ENCODE peak calls at places on chromosomes 1 and 21, in six cellular contexts. X is Panc1, C is left ventricle myocardium inferior, H is psoas muscle, O is heart right ventricle, V is fibroblast of lung. Q is an unnamed sample. For H3K4me1 and H3K27me3, the result is how much of the 10 kb centered on the place peaks cover.

GRCh38 chr21:34190576-34191301 is 117.4 kb downstream of the MRPS6 start:
- DNase-seq in X (no peak), C (no peak), H (no peak), O (no peak), V (no peak), Q (no peak)

GRCh38 chr1:181676269-181676668 is 193.0 kb downstream of the CACNA1E start:
- DNase-seq in X (peak), C (no peak), H (no peak), O (no peak), V (peak), Q (no peak)

GRCh38 chr1:158179301-158180041 is 1.2 kb upstream of the CD1D start:
- DNase-seq in X (no peak), C (no peak), H (no peak), O (no peak), V (no peak), Q (no peak)

GRCh38 chr1:210340751-210341328 is 12.1 kb downstream of the HHAT start:
- DNase-seq in X (no peak), C (no peak), H (no peak), O (no peak), V (no peak), Q (no peak)

GRCh38 chr1:43015269-43015668 is 56.6 kb upstream of the SLC2A1 start:
- DNase-seq in X (no peak), C (no peak), H (no peak), O (no peak), V (no peak), Q (no peak)

GRCh38 chr1:220198186-220199005 is 73.9 kb downstream of the RAB3GAP2 start:
- DNase-seq in X (no peak), C (no peak), H (no peak), O (no peak), V (no peak), Q (no peak)

GRCh38 chr1:228079601-228080263 is 2.8 kb upstream of the ARF1 start:
- DNase-seq in X (no peak), C (peak), H (peak), O (no peak), V (no peak), Q (no peak)

GRCh38 chr1:178037510-178038253 is 56.2 kb upstream of the RASAL2 start:
- DNase-seq in X (no peak), C (peak), H (peak), O (peak), V (peak), Q (peak)

GRCh38 chr1:236394905-236395779 is 1.1 kb downstream of the EDARADD start:
- DNase-seq in X (no peak), C (peak), H (peak), O (no peak), V (peak), Q (no peak)

GRCh38 chr1:201108614-201109013 is 3.6 kb downstream of the CACNA1S start:
- DNase-seq in X (no peak), C (no peak), H (no peak), O (no peak), V (no peak), Q (no peak)

GRCh38 chr1:165289556-165289955 is 67.0 kb downstream of the LMX1A start:
- DNase-seq in X (no peak), C (no peak), H (no peak), O (no peak), V (no peak), Q (no peak)

GRCh38 chr1:99756598-99756997 is 9.8 kb downstream of the FRRS1 start:
- DNase-seq in X (no peak), C (no peak), H (no peak), O (no peak), V (peak), Q (no peak)

GRCh38 chr1:161099090-161099802 is 1.1 kb downstream of the KLHDC9 start:
- DNase-seq in X (no peak), C (no peak), H (no peak), O (no peak), V (no peak), Q (no peak)

GRCh38 chr1:165927169-165927568 is 99.8 kb downstream of the UCK2 start:
- DNase-seq in X (no peak), C (no peak), H (no peak), O (no peak), V (no peak), Q (no peak)

GRCh38 chr1:116472431-116472961 is 98.3 kb downstream of the CD58 start:
- DNase-seq in X (no peak), C (no peak), H (no peak), O (no peak), V (no peak), Q (no peak)

GRCh38 chr1:147717051-147717705 is 43.2 kb downstream of the GJA5 start:
- DNase-seq in X (no peak), C (no peak), H (no peak), O (no peak), V (no peak), Q (no peak)

GRCh38 chr21:17903029-17903806 is 84.1 kb upstream of the C21orf91 start:
- DNase-seq in X (no peak), C (no peak), H (no peak), O (no peak), V (peak), Q (no peak)

GRCh38 chr1:164707868-164708331 is 148.9 kb downstream of the PBX1 start:
- DNase-seq in X (no peak), C (no peak), H (peak), O (no peak), V (peak), Q (no peak)

GRCh38 chr1:37919277-37919676 is 27.6 kb downstream of the INPP5B start:
- DNase-seq in X (no peak), C (no peak), H (no peak), O (no peak), V (no peak), Q (peak)

GRCh38 chr21:26157842-26158241 is 12.7 kb downstream of the APP start:
- DNase-seq in X (no peak), C (no peak), H (no peak), O (no peak), V (no peak), Q (no peak)

GRCh38 chr1:231027136-231027925 is 12.7 kb downstream of the FAM89A start:
- DNase-seq in X (no peak), C (no peak), H (no peak), O (no peak), V (no peak), Q (no peak)

GRCh38 chr1:38046884-38047602 is 450 bp upstream of the POU3F1 start:
- DNase-seq in X (no peak), C (peak), H (peak), O (peak), V (peak), Q (no peak)

GRCh38 chr1:4659247-4659646 is 4.8 kb downstream of the AJAP1 start:
- DNase-seq in X (no peak), C (no peak), H (no peak), O (no peak), V (no peak), Q (no peak)

GRCh38 chr1:8349961-8350360 is 32.0 kb downstream of the SLC45A1 start:
- DNase-seq in X (no peak), C (peak), H (peak), O (no peak), V (no peak), Q (no peak)

GRCh38 chr1:183290628-183291027 is 104.6 kb downstream of the LAMC2 start:
- DNase-seq in X (no peak), C (no peak), H (no peak), O (no peak), V (no peak), Q (no peak)

GRCh38 chr21:33587792-33588484 is 546 bp downstream of the DONSON start:
- DNase-seq in X (no peak), C (no peak), H (peak), O (peak), V (peak), Q (no peak)

GRCh38 chr1:39411526-39411925 is 79.9 kb upstream of the BMP8A start:
- DNase-seq in X (no peak), C (no peak), H (no peak), O (no peak), V (peak), Q (no peak)

GRCh38 chr1:151990856-151991198 is 2.8 kb downstream of the S100A10 start:
- DNase-seq in X (no peak), C (no peak), H (no peak), O (peak), V (peak), Q (no peak)
- H3K4me1 ChIP-seq in X (half or more), C (half or more), H (under half), O (under half), V (under half), Q (under half)

DNA sequence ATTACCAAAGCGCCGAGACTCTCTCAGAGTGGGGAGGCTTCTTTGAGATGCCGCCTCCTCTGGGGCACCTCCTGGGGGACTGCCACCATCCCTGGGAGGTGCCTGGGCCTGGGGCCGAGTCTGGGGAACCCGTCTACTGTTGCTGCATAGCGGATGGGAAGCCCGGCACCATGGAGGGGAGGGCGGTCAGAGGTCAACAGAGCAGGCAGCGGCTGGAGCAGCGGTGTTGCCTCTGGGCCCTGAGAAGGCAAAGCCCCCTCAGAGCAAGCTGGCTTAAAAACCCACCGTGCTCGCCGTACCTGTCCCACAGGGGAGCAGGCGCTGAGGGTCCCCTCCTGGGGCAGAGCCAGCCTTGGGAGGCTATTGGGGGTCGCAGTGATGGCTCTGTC is 62.0 kb downstream of the ARHGEF16 start:
- DNase-seq in X (no peak), C (no peak), H (no peak), O (no peak), V (no peak), Q (no peak)
- H3K27me3 ChIP-seq in X (under half), C (under half), H (under half), O (under half), V (under half), Q (under half)

DNA sequence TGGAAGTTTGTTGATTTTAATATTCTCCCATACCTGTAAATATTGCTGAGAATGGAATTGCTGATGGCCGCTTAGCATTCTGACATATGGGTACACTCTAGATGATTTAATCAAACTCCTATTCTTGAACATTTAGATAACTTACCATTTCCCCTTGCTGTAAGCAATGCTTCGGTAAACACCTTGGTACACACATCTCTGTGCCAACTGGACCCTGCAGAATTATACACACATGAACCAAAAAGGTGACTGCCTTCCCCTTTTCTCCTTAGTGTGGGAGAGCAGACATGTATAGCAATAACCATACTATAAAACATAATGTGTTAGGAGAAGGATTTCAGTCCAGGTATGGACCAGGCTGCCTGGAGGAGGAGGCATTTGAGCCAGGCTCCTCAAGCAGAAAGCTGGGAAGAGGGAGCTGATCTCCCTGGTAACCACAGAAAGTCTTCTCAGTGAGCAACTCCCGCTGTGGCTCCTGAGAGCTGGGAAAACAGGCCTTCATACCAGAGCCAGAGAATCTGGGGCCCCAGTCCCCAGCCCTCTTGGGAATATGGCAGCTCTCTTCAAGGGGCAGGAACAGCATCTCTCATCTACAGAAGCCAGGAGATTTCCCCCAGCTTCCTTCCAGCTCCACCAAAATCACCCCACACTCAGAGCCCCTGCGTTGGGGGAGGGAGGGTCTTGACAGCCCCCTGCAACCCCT is 33.9 kb upstream of the CSF1 start:
- DNase-seq in X (no peak), C (no peak), H (no peak), O (no peak), V (peak), Q (no peak)
- H3K4me3 ChIP-seq in X (no peak), C (peak), H (no peak), O (no peak), V (no peak), Q (no peak)

DNA sequence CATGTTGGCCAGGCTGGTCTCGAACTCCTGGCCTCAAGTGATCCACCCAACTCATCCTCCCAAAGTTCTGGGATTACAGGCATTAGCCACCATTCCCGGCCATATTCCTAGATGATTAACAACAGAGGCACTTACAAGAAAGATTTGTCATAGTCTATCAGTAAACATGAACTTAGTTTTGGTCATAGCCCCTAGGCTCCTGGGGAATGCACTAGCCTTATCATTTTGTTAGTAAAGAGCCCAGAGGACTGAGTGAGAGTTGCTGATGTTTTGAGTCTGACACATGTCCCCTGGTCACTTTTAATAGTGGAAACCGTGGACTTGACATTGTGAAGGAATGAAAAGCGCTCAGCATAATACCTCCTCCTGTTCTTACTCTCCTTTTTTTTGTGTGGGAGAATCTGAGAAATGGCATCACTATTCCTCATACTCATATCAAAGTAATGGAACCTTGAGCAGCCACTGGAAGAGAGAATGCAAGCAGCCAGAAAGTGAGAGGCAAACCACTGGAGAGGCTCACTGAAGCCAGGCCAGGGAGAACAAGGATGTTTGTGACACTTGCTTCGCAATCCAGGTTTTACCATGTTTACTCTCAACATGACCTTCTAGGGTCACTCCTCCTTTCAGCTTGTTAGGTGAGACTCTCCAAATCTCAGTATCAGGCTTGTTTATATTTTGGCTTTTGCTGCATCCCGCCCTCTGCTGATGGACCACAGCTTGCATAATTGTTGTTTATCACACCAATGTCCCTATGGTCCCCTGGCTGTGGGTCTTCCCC is 14.8 kb downstream of the ATP1B1 start:
- DNase-seq in X (no peak), C (no peak), H (no peak), O (no peak), V (no peak), Q (no peak)
- H3K4me1 ChIP-seq in X (under half), C (half or more), H (half or more), O (under half), V (under half), Q (under half)

GRCh38 chr1:205014772-205015171 is 28.2 kb upstream of the CNTN2 start:
- DNase-seq in X (no peak), C (no peak), H (no peak), O (no peak), V (no peak), Q (no peak)
- H3K27me3 ChIP-seq in X (under half), C (under half), H (under half), O (under half), V (under half), Q (under half)

DNA sequence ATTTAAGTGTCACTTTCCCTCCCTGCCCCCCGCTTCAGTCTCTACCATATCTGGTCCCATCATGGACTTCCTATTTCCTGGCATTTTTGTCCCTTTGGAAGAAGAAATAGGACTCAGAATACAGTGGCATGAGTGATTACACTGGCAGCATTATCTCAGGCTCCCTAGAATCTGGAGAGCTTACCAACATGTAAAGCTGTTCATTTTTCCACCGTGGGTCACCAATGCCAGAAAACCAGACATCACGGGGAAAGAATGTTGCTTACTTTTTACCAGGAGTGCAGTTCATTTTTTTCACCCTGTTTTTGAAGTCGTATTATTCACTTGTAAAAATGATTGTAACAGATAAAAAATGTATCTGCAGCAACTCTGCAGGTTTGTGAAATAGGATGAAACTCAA is 44.8 kb downstream of the BACH1 start:
- DNase-seq in X (no peak), C (no peak), H (no peak), O (no peak), V (peak), Q (no peak)
- H3K4me3 ChIP-seq in X (no peak), C (no peak), H (no peak), O (no peak), V (no peak), Q (no peak)

GRCh38 chr21:29571949-29572348 is 273.2 kb downstream of the BACH1 start:
- DNase-seq in X (no peak), C (no peak), H (no peak), O (no peak), V (no peak), Q (no peak)
- H3K4me1 ChIP-seq in X (under half), C (under half), H (under half), O (under half), V (under half), Q (under half)

DNA sequence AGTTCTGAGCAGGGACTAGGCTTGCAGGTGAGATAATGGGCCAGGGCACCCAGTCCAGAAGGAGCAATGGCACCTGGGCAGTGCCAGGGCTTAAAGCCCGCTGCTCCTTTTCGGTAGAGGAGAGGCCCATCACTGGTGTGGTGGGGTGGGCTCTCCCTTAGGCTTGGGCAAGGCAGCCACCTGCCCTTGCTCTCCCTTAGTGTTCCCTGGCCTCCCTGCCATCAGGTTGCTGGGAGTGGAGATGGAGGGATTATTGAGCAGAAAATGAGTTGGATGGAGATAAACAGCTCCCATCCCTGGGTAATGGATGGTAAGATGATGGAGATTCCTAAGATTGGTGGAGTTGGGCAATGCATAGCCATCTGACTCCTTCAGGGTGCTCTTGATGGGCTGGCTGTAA is 7.9 kb downstream of the MYOG start:
- DNase-seq in X (no peak), C (no peak), H (no peak), O (no peak), V (no peak), Q (no peak)
- H3K27me3 ChIP-seq in X (under half), C (under half), H (under half), O (under half), V (under half), Q (under half)

DNA sequence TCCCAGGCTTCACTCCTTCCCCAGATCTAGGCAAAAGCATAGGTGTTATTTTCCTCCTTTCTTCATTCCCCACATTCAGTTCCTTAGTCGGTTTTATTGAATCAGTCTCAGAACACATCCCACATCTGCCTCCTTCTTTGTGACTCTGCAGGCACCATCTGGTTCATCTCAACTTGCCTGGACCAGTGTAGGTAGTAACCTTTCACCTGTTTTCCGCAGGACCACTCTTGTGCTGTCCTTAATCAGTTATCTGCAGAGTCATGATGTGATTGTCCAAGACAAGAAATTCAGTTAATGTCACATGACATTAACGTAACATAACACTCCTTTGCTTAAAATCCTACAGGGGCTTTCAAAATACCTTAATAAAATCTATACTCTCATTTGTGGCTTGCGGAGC is 174.6 kb downstream of the CHRM3 start:
- DNase-seq in X (no peak), C (no peak), H (no peak), O (no peak), V (no peak), Q (no peak)
- H3K4me3 ChIP-seq in X (no peak), C (no peak), H (no peak), O (no peak), V (no peak), Q (no peak)

DNA sequence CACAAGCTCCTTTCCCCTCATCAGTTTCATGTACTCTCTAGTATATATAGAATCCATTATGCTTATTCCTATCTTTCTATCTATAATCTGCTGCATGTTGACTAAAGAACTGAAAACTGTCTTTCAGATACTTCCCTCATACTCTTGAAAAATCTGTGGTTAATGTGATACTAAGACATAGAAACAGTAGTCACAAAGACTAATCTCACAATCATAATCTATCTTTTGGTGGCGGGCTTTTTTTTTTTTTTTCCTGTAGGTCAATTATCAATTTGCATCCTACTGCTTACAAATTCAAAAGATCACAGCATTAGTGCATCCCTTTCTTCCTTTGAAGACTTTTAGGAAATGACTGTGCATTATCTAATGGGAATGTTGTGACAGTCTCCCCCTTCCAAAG is 4.7 kb downstream of the UBR4 start:
- DNase-seq in X (no peak), C (no peak), H (no peak), O (no peak), V (no peak), Q (no peak)
- H3K4me1 ChIP-seq in X (under half), C (half or more), H (half or more), O (under half), V (under half), Q (under half)

Q was measured in iPS DF 6.9.